ENCODE peak calls at places on chromosomes 3 and 15, in eight cellular contexts. One of them, this sample, is unnamed. For H3K4me1, the result is how much of the 10 kb centered on the place peaks cover.

GRCh38 chr15:73367624-73368300 is 996 bp downstream of the HCN4 start:
- DNase-seq in thyroid gland: no peak
- DNase-seq in IMR-90: no peak
- DNase-seq in tibial artery: no peak
- DNase-seq in Peyer's patch: no peak
- DNase-seq in adrenal gland: no peak
- DNase-seq in body of pancreas: no peak
- DNase-seq in stomach: no peak
- DNase-seq in this sample: no peak

GRCh38 chr3:13069495-13069894 is 3.7 kb downstream of the IQSEC1 start:
- DNase-seq in thyroid gland: no peak
- DNase-seq in IMR-90: no peak
- DNase-seq in tibial artery: no peak
- DNase-seq in Peyer's patch: peak
- DNase-seq in adrenal gland: no peak
- DNase-seq in body of pancreas: no peak
- DNase-seq in stomach: no peak
- DNase-seq in this sample: peak

GRCh38 chr3:102449930-102450329 is 15.1 kb downstream of the ZPLD1 start:
- DNase-seq in thyroid gland: no peak
- DNase-seq in IMR-90: no peak
- DNase-seq in tibial artery: no peak
- DNase-seq in Peyer's patch: no peak
- DNase-seq in adrenal gland: no peak
- DNase-seq in body of pancreas: no peak
- DNase-seq in stomach: no peak
- DNase-seq in this sample: no peak

GRCh38 chr3:184037816-184038215 is 6.3 kb downstream of the HTR3D start:
- DNase-seq in thyroid gland: no peak
- DNase-seq in IMR-90: no peak
- DNase-seq in tibial artery: no peak
- DNase-seq in Peyer's patch: no peak
- DNase-seq in adrenal gland: no peak
- DNase-seq in body of pancreas: no peak
- DNase-seq in stomach: no peak
- DNase-seq in this sample: no peak

GRCh38 chr3:11514191-11514770 is 129.4 kb downstream of the VGLL4 start:
- DNase-seq in thyroid gland: peak
- DNase-seq in IMR-90: peak
- DNase-seq in tibial artery: peak
- DNase-seq in Peyer's patch: no peak
- DNase-seq in adrenal gland: peak
- DNase-seq in body of pancreas: peak
- DNase-seq in stomach: peak
- DNase-seq in this sample: no peak

GRCh38 chr3:49529567-49529966 is 24.7 kb upstream of the BSN start:
- DNase-seq in thyroid gland: no peak
- DNase-seq in IMR-90: no peak
- DNase-seq in tibial artery: no peak
- DNase-seq in Peyer's patch: no peak
- DNase-seq in adrenal gland: no peak
- DNase-seq in body of pancreas: no peak
- DNase-seq in stomach: no peak
- DNase-seq in this sample: no peak

GRCh38 chr3:136544532-136544931 is 207.6 kb downstream of the STAG1 start:
- DNase-seq in thyroid gland: no peak
- DNase-seq in IMR-90: peak
- DNase-seq in tibial artery: no peak
- DNase-seq in Peyer's patch: no peak
- DNase-seq in adrenal gland: no peak
- DNase-seq in body of pancreas: no peak
- DNase-seq in stomach: no peak
- DNase-seq in this sample: no peak

GRCh38 chr3:100075731-100076543 is 38.4 kb downstream of the FILIP1L start:
- DNase-seq in thyroid gland: no peak
- DNase-seq in IMR-90: no peak
- DNase-seq in tibial artery: no peak
- DNase-seq in Peyer's patch: no peak
- DNase-seq in adrenal gland: no peak
- DNase-seq in body of pancreas: no peak
- DNase-seq in stomach: no peak
- DNase-seq in this sample: no peak

GRCh38 chr15:60017538-60018199 is 13.6 kb downstream of the FOXB1 start:
- DNase-seq in thyroid gland: no peak
- DNase-seq in IMR-90: no peak
- DNase-seq in tibial artery: no peak
- DNase-seq in Peyer's patch: no peak
- DNase-seq in adrenal gland: no peak
- DNase-seq in body of pancreas: no peak
- DNase-seq in stomach: no peak
- DNase-seq in this sample: no peak

GRCh38 chr3:173397161-173398110 is at the start of gene NLGN1:
- DNase-seq in thyroid gland: peak
- DNase-seq in IMR-90: peak
- DNase-seq in tibial artery: peak
- DNase-seq in Peyer's patch: no peak
- DNase-seq in adrenal gland: peak
- DNase-seq in body of pancreas: peak
- DNase-seq in stomach: peak
- DNase-seq in this sample: no peak

GRCh38 chr3:98554580-98554979 is 22.8 kb downstream of the GPR15 start:
- DNase-seq in thyroid gland: no peak
- DNase-seq in IMR-90: no peak
- DNase-seq in tibial artery: no peak
- DNase-seq in Peyer's patch: no peak
- DNase-seq in adrenal gland: no peak
- DNase-seq in body of pancreas: no peak
- DNase-seq in stomach: no peak
- DNase-seq in this sample: no peak

GRCh38 chr3:98558100-98558499 is 26.3 kb downstream of the GPR15 start:
- DNase-seq in thyroid gland: no peak
- DNase-seq in IMR-90: no peak
- DNase-seq in tibial artery: no peak
- DNase-seq in Peyer's patch: no peak
- DNase-seq in adrenal gland: no peak
- DNase-seq in body of pancreas: no peak
- DNase-seq in stomach: no peak
- DNase-seq in this sample: no peak

GRCh38 chr3:98555025-98555379 is 23.2 kb downstream of the GPR15 start:
- DNase-seq in thyroid gland: no peak
- DNase-seq in IMR-90: no peak
- DNase-seq in tibial artery: no peak
- DNase-seq in Peyer's patch: no peak
- DNase-seq in adrenal gland: no peak
- DNase-seq in body of pancreas: no peak
- DNase-seq in stomach: no peak
- DNase-seq in this sample: no peak

GRCh38 chr3:98557324-98558010 is 25.7 kb downstream of the GPR15 start:
- DNase-seq in thyroid gland: no peak
- DNase-seq in IMR-90: no peak
- DNase-seq in tibial artery: no peak
- DNase-seq in Peyer's patch: no peak
- DNase-seq in adrenal gland: no peak
- DNase-seq in body of pancreas: no peak
- DNase-seq in stomach: no peak
- DNase-seq in this sample: peak

DNA sequence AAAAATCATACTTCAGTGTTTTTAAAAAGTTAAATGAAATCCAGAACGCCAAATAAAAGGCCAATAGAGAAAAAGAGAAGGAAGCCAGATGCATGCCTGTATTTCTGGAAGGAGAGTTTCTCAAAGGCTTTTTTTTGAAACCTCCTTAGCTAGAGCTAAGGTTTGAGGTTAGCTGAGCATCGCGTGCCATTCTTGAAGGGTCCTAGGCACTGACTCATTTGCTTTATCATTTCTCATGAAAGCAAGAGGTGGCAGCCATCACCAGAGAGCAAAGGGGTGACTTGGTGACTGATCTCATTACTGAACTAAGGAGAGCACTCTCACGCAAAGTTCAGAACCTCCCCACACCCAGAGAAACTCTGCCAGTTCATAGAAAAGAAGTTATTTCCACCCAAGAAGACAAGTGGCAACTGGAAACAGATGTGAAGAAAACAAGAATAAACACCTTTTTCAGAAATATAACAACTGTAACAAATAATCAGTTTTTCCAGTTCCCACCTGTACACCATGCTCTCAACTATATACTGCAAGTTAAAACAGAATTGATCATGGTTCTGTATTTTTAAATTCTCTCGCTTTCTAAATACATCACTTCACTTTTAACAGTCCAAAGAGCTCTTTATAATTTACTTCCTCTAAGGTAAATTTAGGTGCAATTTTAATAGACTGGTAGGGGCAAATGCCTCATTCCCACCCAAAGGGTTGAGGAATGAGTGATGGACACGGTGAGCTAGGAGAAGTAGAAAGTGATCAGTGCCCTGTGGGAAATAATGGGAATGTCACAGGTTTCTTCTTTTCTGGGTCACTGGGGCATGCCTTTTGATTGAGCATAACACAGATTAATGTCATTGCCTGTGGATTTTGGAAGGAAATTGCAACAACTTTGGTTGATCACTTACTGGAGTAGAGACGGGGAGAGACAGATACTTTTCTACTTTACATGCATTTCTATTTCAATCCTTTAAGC is 24.7 kb downstream of the GPR15 start:
- DNase-seq in thyroid gland: no peak
- DNase-seq in IMR-90: no peak
- DNase-seq in tibial artery: no peak
- DNase-seq in Peyer's patch: no peak
- DNase-seq in adrenal gland: no peak
- DNase-seq in body of pancreas: no peak
- DNase-seq in stomach: no peak
- DNase-seq in this sample: peak
- H3K27ac ChIP-seq in thyroid gland: no peak
- H3K27ac ChIP-seq in IMR-90: no peak
- H3K27ac ChIP-seq in tibial artery: no peak
- H3K27ac ChIP-seq in Peyer's patch: peak
- H3K27ac ChIP-seq in adrenal gland: no peak
- H3K27ac ChIP-seq in body of pancreas: no peak
- H3K27ac ChIP-seq in stomach: no peak
- H3K27ac ChIP-seq in this sample: peak

DNA sequence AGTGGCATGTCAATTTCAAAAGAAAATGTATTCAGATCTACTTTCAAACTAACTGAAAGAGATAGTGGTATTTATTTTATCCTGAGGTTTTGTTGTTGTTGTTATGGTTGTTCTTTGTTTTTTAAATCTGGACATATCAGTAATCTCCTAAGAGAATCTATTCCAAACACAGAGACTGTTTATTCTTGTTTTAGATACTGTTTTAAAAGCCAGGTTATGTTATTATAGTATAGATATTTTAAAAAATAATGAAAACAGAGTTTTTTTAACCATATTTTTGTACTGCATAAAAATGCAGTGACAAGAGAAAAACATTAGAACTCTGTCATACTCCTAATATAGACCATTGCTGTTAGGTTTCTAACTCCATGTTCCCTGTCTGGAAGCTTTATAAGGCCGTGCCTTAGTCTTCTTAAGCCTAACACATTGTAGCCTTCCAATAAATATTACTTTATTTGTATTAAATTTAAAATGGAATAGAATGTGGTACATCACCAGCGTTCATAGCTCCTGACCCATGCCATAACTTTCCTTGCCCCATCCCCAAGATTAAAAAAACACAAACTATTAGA is 53.2 kb downstream of the MBNL1 start:
- DNase-seq in thyroid gland: no peak
- DNase-seq in IMR-90: no peak
- DNase-seq in tibial artery: no peak
- DNase-seq in Peyer's patch: no peak
- DNase-seq in adrenal gland: no peak
- DNase-seq in body of pancreas: no peak
- DNase-seq in stomach: no peak
- DNase-seq in this sample: no peak
- H3K4me1 ChIP-seq in thyroid gland: under half
- H3K4me1 ChIP-seq in IMR-90: under half
- H3K4me1 ChIP-seq in tibial artery: under half
- H3K4me1 ChIP-seq in Peyer's patch: under half
- H3K4me1 ChIP-seq in adrenal gland: half or more
- H3K4me1 ChIP-seq in body of pancreas: under half
- H3K4me1 ChIP-seq in stomach: half or more
- H3K4me1 ChIP-seq in this sample: half or more

GRCh38 chr3:189708375-189708774 is 77.2 kb downstream of the TP63 start:
- DNase-seq in thyroid gland: no peak
- DNase-seq in IMR-90: no peak
- DNase-seq in tibial artery: no peak
- DNase-seq in Peyer's patch: no peak
- DNase-seq in adrenal gland: no peak
- DNase-seq in body of pancreas: no peak
- DNase-seq in stomach: no peak
- DNase-seq in this sample: no peak

GRCh38 chr3:189712906-189713483 is 81.8 kb downstream of the TP63 start:
- DNase-seq in thyroid gland: no peak
- DNase-seq in IMR-90: peak
- DNase-seq in tibial artery: no peak
- DNase-seq in Peyer's patch: no peak
- DNase-seq in adrenal gland: no peak
- DNase-seq in body of pancreas: no peak
- DNase-seq in stomach: no peak
- DNase-seq in this sample: no peak

GRCh38 chr3:189714991-189715961 is 84.1 kb downstream of the TP63 start:
- DNase-seq in thyroid gland: no peak
- DNase-seq in IMR-90: peak
- DNase-seq in tibial artery: no peak
- DNase-seq in Peyer's patch: no peak
- DNase-seq in adrenal gland: no peak
- DNase-seq in body of pancreas: no peak
- DNase-seq in stomach: no peak
- DNase-seq in this sample: peak

DNA sequence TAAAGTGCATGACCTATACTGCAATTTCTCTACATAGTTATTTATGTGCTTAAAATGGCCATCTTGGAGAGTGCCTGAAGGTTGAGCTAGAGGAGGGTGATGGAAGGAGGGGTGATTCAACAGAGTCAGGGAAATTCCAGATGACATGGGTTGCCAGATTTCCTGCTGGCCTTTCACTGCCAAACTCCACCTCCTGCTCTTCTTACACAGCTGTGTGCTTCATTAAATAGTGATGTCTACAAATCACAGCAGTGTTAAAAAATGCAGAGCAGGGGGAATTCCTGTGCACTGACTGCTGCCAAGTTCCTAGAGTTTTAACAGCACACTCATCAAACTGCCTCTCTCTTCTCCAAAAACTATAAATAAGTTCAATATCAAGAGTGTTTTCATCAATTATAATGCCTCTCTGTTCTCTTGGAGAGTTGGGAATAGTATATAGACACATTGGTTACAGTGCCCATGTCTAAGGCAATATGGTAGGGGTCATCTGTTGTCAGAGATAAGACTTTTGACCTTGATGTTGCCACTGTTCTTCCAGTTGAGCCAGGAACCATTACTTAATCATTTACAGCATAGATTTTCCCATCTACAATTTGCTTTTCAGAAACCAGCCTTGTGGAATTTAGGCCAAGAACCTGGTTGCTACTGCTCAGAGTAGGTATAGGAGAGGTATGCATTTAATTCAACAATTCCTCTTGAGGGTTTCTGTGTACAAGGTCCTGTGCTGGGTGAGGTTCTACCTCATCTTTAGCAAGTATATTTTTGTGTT is 79.6 kb downstream of the TP63 start:
- DNase-seq in thyroid gland: peak
- DNase-seq in IMR-90: peak
- DNase-seq in tibial artery: no peak
- DNase-seq in Peyer's patch: no peak
- DNase-seq in adrenal gland: peak
- DNase-seq in body of pancreas: peak
- DNase-seq in stomach: no peak
- DNase-seq in this sample: no peak
- H3K27ac ChIP-seq in thyroid gland: peak
- H3K27ac ChIP-seq in IMR-90: no peak
- H3K27ac ChIP-seq in tibial artery: no peak
- H3K27ac ChIP-seq in Peyer's patch: no peak
- H3K27ac ChIP-seq in adrenal gland: no peak
- H3K27ac ChIP-seq in body of pancreas: no peak
- H3K27ac ChIP-seq in stomach: no peak
- H3K27ac ChIP-seq in this sample: no peak

GRCh38 chr3:195873971-195874370 is 34.4 kb downstream of the TNK2 start:
- DNase-seq in thyroid gland: peak
- DNase-seq in IMR-90: peak
- DNase-seq in tibial artery: no peak
- DNase-seq in Peyer's patch: no peak
- DNase-seq in adrenal gland: no peak
- DNase-seq in body of pancreas: no peak
- DNase-seq in stomach: peak
- DNase-seq in this sample: no peak
- H3K4me1 ChIP-seq in thyroid gland: under half
- H3K4me1 ChIP-seq in IMR-90: under half
- H3K4me1 ChIP-seq in tibial artery: under half
- H3K4me1 ChIP-seq in Peyer's patch: under half
- H3K4me1 ChIP-seq in adrenal gland: under half
- H3K4me1 ChIP-seq in body of pancreas: under half
- H3K4me1 ChIP-seq in stomach: under half
- H3K4me1 ChIP-seq in this sample: under half

This sample was measured in CD4-positive, alpha-beta memory T cell.